ENCODE peak calls at places on chromosomes 2 and 18, in seven cellular contexts. G is fibroblast of lung, Z is neural progenitor cell, T is HCT116, P is GM12878, L is HepG2, U is K562. Y is an unnamed sample. For H4K20me1, the result is how much of the 10 kb centered on the place peaks cover.

GRCh38 chr2:171383141-171383540 is 50.6 kb downstream of the METTL8 start:
- DNase-seq in G (no peak), U (no peak), Z (no peak), T (no peak), P (no peak), L (no peak), Y (no peak)

GRCh38 chr2:168552450-168552856 is 96.4 kb downstream of the CERS6 start:
- DNase-seq in Z (peak), G (no peak), T (no peak), P (peak), U (no peak), L (no peak), Y (no peak)

GRCh38 chr18:24918257-24918656 is 433.7 kb downstream of the ZNF521 start:
- DNase-seq in P (no peak), T (no peak), G (no peak), Z (no peak), L (no peak), U (no peak), Y (no peak)

GRCh38 chr2:25032094-25032493 is 9.8 kb upstream of the EFR3B start:
- DNase-seq in U (no peak), Z (no peak), L (no peak), G (no peak), P (no peak), T (no peak), Y (no peak)

GRCh38 chr2:236867441-236868260 is 218.0 kb upstream of the COPS8 start:
- DNase-seq in U (no peak), L (no peak), G (no peak), P (no peak), T (no peak), Z (no peak), Y (peak)

GRCh38 chr2:120939595-120940318 is 204.1 kb downstream of the GLI2 start:
- DNase-seq in Z (no peak), T (no peak), P (no peak), U (peak), G (peak), L (no peak), Y (no peak)

GRCh38 chr2:28355521-28356094 is 37.0 kb upstream of the FOSL2 start:
- DNase-seq in U (peak), P (no peak), Z (no peak), T (no peak), L (peak), G (no peak), Y (no peak)

GRCh38 chr2:90207454-90208058 is 1516.1 kb downstream of the RPIA start:
- DNase-seq in G (no peak), P (peak), U (peak), Z (no peak), L (peak), T (no peak), Y (no peak)

GRCh38 chr2:207163053-207163814 is 2.5 kb downstream of the KLF7 start:
- DNase-seq in L (peak), Z (no peak), T (peak), P (no peak), U (no peak), G (peak), Y (peak)

GRCh38 chr2:2992622-2993021 is 385.0 kb downstream of the EIPR1 start:
- DNase-seq in G (no peak), U (no peak), P (no peak), L (no peak), Z (no peak), T (no peak), Y (no peak)

GRCh38 chr18:12034241-12035100 is 53.2 kb downstream of the IMPA2 start:
- DNase-seq in U (no peak), Z (no peak), G (no peak), P (no peak), L (no peak), T (no peak), Y (no peak)

GRCh38 chr18:5879479-5879882 is 15.8 kb downstream of the TMEM200C start:
- DNase-seq in P (no peak), Z (peak), G (peak), T (no peak), L (peak), U (peak), Y (no peak)

GRCh38 chr2:25587361-25587760 is 86.0 kb downstream of the DTNB start:
- DNase-seq in L (no peak), U (no peak), P (no peak), T (no peak), G (peak), Z (no peak), Y (no peak)

GRCh38 chr2:198763793-198764192 is 693.9 kb downstream of the SATB2 start:
- DNase-seq in P (no peak), L (no peak), T (no peak), G (peak), Z (no peak), U (no peak), Y (no peak)

GRCh38 chr2:239157766-239158165 is 243.1 kb downstream of the HDAC4 start:
- DNase-seq in G (no peak), U (peak), T (peak), Z (peak), L (no peak), P (no peak), Y (peak)

GRCh38 chr2:235433860-235434259 is 60.0 kb upstream of the AGAP1 start:
- DNase-seq in T (no peak), P (no peak), U (peak), L (peak), Z (no peak), G (peak), Y (no peak)

GRCh38 chr2:174779361-174779928 is 15.2 kb upstream of the CHRNA1 start:
- DNase-seq in G (no peak), Z (no peak), T (no peak), U (no peak), P (no peak), L (no peak), Y (no peak)

GRCh38 chr2:170498559-170498958 is 216.6 kb upstream of the SP5 start:
- DNase-seq in P (no peak), Z (peak), L (no peak), G (no peak), T (no peak), U (no peak), Y (no peak)

GRCh38 chr18:62066121-62066818 is 120.6 kb downstream of the PIGN start:
- DNase-seq in Z (no peak), U (peak), G (no peak), T (no peak), P (no peak), L (peak), Y (no peak)

GRCh38 chr2:215921884-215922283 is 91.5 kb downstream of the MREG start:
- DNase-seq in G (peak), T (peak), L (peak), U (peak), P (no peak), Z (no peak), Y (no peak)

GRCh38 chr18:46387426-46388131 is 269.4 kb downstream of the LOXHD1 start:
- DNase-seq in U (no peak), T (no peak), Z (peak), P (no peak), G (no peak), L (no peak), Y (peak)

GRCh38 chr2:16046649-16047048 is 106.3 kb downstream of the MYCN start:
- DNase-seq in T (no peak), U (no peak), Z (no peak), P (no peak), G (no peak), L (no peak), Y (no peak)

GRCh38 chr2:13652531-13653313 is 936.0 kb downstream of the TRIB2 start:
- DNase-seq in Z (no peak), T (no peak), P (no peak), L (no peak), G (peak), U (no peak), Y (peak)

GRCh38 chr2:42117923-42118758 is 51.0 kb upstream of the EML4 start:
- DNase-seq in Z (no peak), T (no peak), G (peak), P (peak), L (peak), U (no peak), Y (no peak)

GRCh38 chr18:29501952-29502351 is 1325.0 kb upstream of the CDH2 start:
- DNase-seq in U (no peak), Z (no peak), P (no peak), T (no peak), G (peak), L (no peak), Y (peak)

GRCh38 chr18:3297025-3297984 is 35.4 kb downstream of the MYL12B start:
- DNase-seq in P (peak), U (peak), G (peak), T (peak), Z (peak), L (peak), Y (peak)

GRCh38 chr2:237732790-237733349 is 65.7 kb upstream of the RBM44 start:
- DNase-seq in L (no peak), G (no peak), U (peak), Z (peak), P (no peak), T (no peak), Y (no peak)

GRCh38 chr18:45874501-45875184 is 49.2 kb downstream of the SIGLEC15 start:
- DNase-seq in T (no peak), G (no peak), P (peak), L (no peak), U (peak), Z (no peak), Y (no peak)

GRCh38 chr18:52150050-52150449 is 189.9 kb upstream of the DCC start:
- DNase-seq in T (no peak), L (no peak), U (no peak), P (no peak), Z (no peak), G (no peak), Y (peak)

GRCh38 chr2:69893684-69894481 is at the start of gene SNRNP27:
- DNase-seq in P (peak), T (peak), U (peak), L (peak), G (peak), Z (peak), Y (no peak)

GRCh38 chr2:137837830-137838229 is 126.4 kb upstream of the HNMT start:
- DNase-seq in T (no peak), U (no peak), G (no peak), Z (no peak), L (no peak), P (no peak), Y (no peak)

GRCh38 chr18:21167641-21168372 is 56.2 kb upstream of the ROCK1 start:
- DNase-seq in P (no peak), U (no peak), Z (peak), T (peak), L (peak), G (no peak), Y (no peak)

GRCh38 chr2:86072271-86072858 is 33.3 kb downstream of the POLR1A start:
- DNase-seq in G (peak), U (no peak), L (no peak), P (no peak), T (no peak), Z (no peak), Y (no peak)

GRCh38 chr2:12127639-12128038 is 381.2 kb downstream of the LPIN1 start:
- DNase-seq in Z (no peak), U (no peak), P (no peak), G (no peak), L (no peak), T (no peak), Y (no peak)

GRCh38 chr18:44802508-44802907 is 121.8 kb downstream of the SETBP1 start:
- DNase-seq in P (no peak), Z (no peak), L (no peak), T (no peak), G (peak), U (no peak), Y (no peak)

GRCh38 chr18:44804033-44804432 is 123.3 kb downstream of the SETBP1 start:
- DNase-seq in T (no peak), L (no peak), Z (no peak), U (no peak), P (no peak), G (peak), Y (no peak)

GRCh38 chr18:44805176-44805575 is 124.5 kb downstream of the SETBP1 start:
- DNase-seq in U (no peak), G (no peak), T (no peak), Z (no peak), L (no peak), P (no peak), Y (no peak)

GRCh38 chr18:44801796-44802195 is 121.1 kb downstream of the SETBP1 start:
- DNase-seq in U (no peak), G (no peak), L (no peak), P (no peak), T (no peak), Z (no peak), Y (no peak)

DNA sequence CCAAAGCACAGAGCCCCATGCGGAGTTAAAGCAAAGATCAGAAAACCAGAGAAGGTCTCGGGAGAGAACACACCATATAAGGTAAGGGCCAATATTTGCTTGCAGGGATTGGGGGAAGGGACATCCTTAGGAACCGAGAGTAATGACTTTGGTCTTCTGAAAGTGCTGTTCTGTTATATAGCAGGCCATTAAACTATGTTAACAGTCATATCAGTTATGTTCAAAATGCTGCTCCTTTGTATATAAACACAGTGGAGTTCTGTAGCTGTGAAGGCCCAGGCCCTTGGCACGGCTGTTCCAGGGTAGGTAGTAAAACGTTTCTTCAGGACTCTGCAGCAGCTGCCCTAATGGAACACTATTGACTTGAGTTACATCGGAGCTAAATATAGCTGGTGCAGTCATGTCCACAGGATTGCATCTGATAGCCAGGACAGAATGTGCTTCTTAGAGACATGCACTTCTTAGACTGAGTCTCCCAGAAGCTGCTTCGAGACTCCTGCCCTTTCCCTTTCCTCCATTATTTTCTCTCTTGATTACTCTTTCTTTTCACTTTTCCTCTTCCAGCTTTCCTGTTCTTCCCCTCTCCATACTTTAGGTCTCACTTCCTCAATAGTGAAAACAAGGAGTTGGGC is 122.4 kb downstream of the SETBP1 start:
- DNase-seq in L (peak), Z (no peak), U (no peak), T (no peak), P (no peak), G (peak), Y (no peak)
- H3K27ac ChIP-seq in L (no peak), Z (no peak), U (no peak), T (no peak), P (no peak), G (no peak), Y (no peak)

GRCh38 chr18:79392226-79392625 is 3.5 kb upstream of the NFATC1 start:
- DNase-seq in Z (no peak), L (no peak), U (no peak), G (no peak), P (no peak), T (no peak), Y (no peak)
- H4K20me1 ChIP-seq in Z (under half), L (under half), U (under half), G (under half), P (under half), T (under half), Y (under half)

GRCh38 chr2:54370405-54371104 is 85.6 kb upstream of the SPTBN1 start:
- DNase-seq in G (no peak), Z (no peak), L (no peak), P (no peak), U (no peak), T (no peak), Y (no peak)
- H3K4me2 ChIP-seq in G (no peak), Z (no peak), L (peak), P (no peak), U (no peak), T (no peak), Y (no peak)

DNA sequence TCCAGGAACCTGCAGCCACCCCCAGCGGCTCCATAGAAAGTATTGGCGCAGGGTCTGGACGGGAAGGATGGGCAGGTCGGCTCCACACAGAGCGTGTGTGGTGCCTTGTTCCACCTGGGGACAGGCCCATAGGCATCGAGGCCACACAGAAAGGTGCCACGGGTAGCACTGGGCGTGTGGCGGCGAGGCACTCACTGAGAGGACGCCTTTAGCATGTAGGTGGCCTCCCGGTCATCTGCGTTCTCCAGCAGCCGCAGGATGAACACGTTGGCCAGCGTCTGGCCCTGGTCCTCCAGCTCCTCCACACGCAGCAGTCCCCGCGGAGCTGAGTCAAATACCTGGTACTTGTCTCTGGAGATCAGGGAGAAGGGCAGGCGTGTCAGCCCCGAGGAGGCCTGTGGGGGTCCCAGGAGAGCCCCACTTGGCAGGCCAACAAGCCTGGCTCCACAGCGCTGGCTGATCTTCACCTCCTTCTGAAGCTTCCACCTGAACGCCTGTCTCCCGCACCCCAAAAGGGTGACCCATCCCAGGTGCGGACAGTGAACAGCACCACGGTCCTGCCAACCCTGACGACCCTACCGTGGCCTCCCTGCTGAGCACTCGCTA is 13.2 kb downstream of the SNORC start:
- DNase-seq in G (no peak), T (no peak), U (no peak), Z (no peak), P (no peak), L (no peak), Y (no peak)
- H3K27ac ChIP-seq in G (no peak), T (no peak), U (no peak), Z (no peak), P (no peak), L (no peak), Y (no peak)

GRCh38 chr2:10133007-10133647 is 10.6 kb downstream of the RRM2 start:
- DNase-seq in G (no peak), U (peak), Z (no peak), L (no peak), P (no peak), T (no peak), Y (no peak)
- H4K20me1 ChIP-seq in G (under half), U (under half), Z (half or more), L (under half), P (under half), T (under half), Y (under half)

GRCh38 chr2:127343277-127343676 is 44.5 kb downstream of the MAP3K2 start:
- DNase-seq in Z (no peak), U (no peak), L (peak), G (no peak), T (no peak), P (no peak), Y (no peak)

GRCh38 chr2:127347734-127348392 is 39.9 kb downstream of the MAP3K2 start:
- DNase-seq in L (no peak), U (no peak), G (no peak), T (no peak), Z (no peak), P (no peak), Y (no peak)

GRCh38 chr2:127347000-127347399 is 40.8 kb downstream of the MAP3K2 start:
- DNase-seq in Z (no peak), L (no peak), T (no peak), P (no peak), U (no peak), G (no peak), Y (no peak)

GRCh38 chr2:127342101-127342500 is 45.7 kb downstream of the MAP3K2 start:
- DNase-seq in L (no peak), U (no peak), P (no peak), T (no peak), Z (no peak), G (no peak), Y (no peak)
- H3K4me2 ChIP-seq in L (no peak), U (no peak), P (no peak), T (no peak), Z (no peak), G (no peak), Y (no peak)

GRCh38 chr2:225031599-225031998 is 10.7 kb downstream of the DOCK10 start:
- DNase-seq in G (no peak), T (no peak), L (no peak), Z (no peak), P (no peak), U (no peak), Y (no peak)
- H3K27ac ChIP-seq in G (no peak), T (no peak), L (no peak), Z (no peak), P (peak), U (no peak), Y (no peak)

GRCh38 chr2:227509086-227509485 is 37.1 kb downstream of the AGFG1 start:
- DNase-seq in L (no peak), P (no peak), T (no peak), G (no peak), Z (no peak), U (no peak), Y (no peak)
- H4K20me1 ChIP-seq in L (under half), P (under half), T (under half), G (under half), Z (half or more), U (under half), Y (under half)

DNA sequence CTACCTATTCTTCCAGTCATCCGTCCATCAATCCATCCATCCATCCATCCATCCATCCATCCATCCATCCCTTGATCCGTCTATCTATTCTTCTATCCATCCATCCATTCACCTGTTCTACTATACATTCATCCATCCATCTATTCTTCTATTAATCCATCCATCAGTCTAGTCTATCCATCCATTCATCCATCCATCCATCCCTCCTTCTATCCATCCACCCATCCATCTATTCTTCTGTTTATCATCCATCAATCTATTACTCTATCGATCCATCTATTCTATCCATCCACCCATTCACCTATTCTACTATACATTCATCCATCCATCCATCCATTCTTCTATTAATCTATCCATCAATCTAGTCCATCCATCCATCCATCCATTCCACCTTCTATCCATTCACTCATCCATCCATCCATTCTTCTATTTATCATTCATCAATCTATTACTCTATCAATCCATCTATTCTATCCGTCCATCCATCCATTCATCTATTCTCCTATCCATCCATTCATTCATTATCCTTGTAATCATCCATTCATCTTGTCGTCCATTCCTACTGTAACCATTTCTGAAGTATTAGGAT is 110.4 kb upstream of the ZNF516 start:
- DNase-seq in T (no peak), L (no peak), U (no peak), Z (no peak), P (no peak), G (no peak), Y (no peak)
- H3K4me2 ChIP-seq in T (no peak), L (no peak), U (no peak), Z (no peak), P (no peak), G (no peak), Y (no peak)

Y was measured in keratinocyte.